ENCODE peak calls at places on chromosomes 1 and 21, in eight cellular contexts. C is astrocyte of the spinal cord, D is epithelial cell of esophagus, Y is esophagus squamous epithelium, J is aorta, T is transverse colon, K is Peyer's patch, P is IMR-90. V is an unnamed sample.

GRCh38 chr1:15848143-15848928 is 829 bp downstream of the SPEN start:
- DNase-seq in C (peak), K (peak), P (peak), T (peak), D (peak), J (peak), Y (no peak), V (peak)

GRCh38 chr1:1976031-1976430 is 27.6 kb downstream of the CFAP74 start:
- DNase-seq in K (no peak), Y (no peak), T (no peak), J (no peak), C (no peak), P (no peak), D (no peak), V (no peak)

GRCh38 chr1:158999301-159000069 is 10.2 kb upstream of the IFI16 start:
- DNase-seq in T (peak), D (peak), C (peak), P (peak), K (no peak), Y (no peak), J (peak), V (no peak)

GRCh38 chr1:87334351-87335174 is 5.9 kb downstream of the LMO4 start:
- DNase-seq in D (peak), C (peak), T (peak), K (no peak), Y (no peak), P (peak), J (no peak), V (no peak)

GRCh38 chr1:160128636-160129035 is 13.1 kb downstream of the ATP1A2 start:
- DNase-seq in Y (no peak), P (no peak), K (no peak), D (no peak), C (no peak), J (peak), T (no peak), V (no peak)

GRCh38 chr1:19036049-19036546 is 79.6 kb upstream of the IFFO2 start:
- DNase-seq in T (no peak), J (no peak), P (no peak), Y (no peak), C (peak), D (no peak), K (no peak), V (no peak)

GRCh38 chr1:117928881-117929339 is 511 bp downstream of the GDAP2 start:
- DNase-seq in T (peak), K (peak), Y (no peak), J (no peak), C (peak), P (peak), D (peak), V (no peak)

GRCh38 chr1:21069549-21069948 is 107.1 kb downstream of the EIF4G3 start:
- DNase-seq in K (no peak), Y (no peak), C (peak), J (no peak), P (peak), T (no peak), D (no peak), V (no peak)

GRCh38 chr1:36350659-36351171 is 27.3 kb upstream of the EVA1B start:
- DNase-seq in P (peak), C (peak), J (peak), Y (no peak), D (peak), T (no peak), K (no peak), V (no peak)

GRCh38 chr1:28971980-28972771 is 57.8 kb downstream of the EPB41 start:
- DNase-seq in K (no peak), J (no peak), D (peak), T (no peak), P (peak), C (peak), Y (no peak), V (no peak)

GRCh38 chr21:42878993-42879787 is at the start of gene WDR4:
- DNase-seq in D (peak), P (peak), T (peak), C (peak), K (peak), Y (peak), J (peak), V (peak)

GRCh38 chr1:66552829-66553228 is 18.9 kb downstream of the SGIP1 start:
- DNase-seq in Y (no peak), T (no peak), D (no peak), P (no peak), C (no peak), J (no peak), K (no peak), V (no peak)

GRCh38 chr1:22745675-22746585 is 35.3 kb downstream of the EPHB2 start:
- DNase-seq in D (peak), K (no peak), P (peak), T (peak), C (peak), J (no peak), Y (no peak), V (no peak)

GRCh38 chr1:42962641-42963377 is 4.1 kb upstream of the SLC2A1 start:
- DNase-seq in K (no peak), D (peak), T (no peak), C (peak), Y (no peak), P (peak), J (peak), V (no peak)

GRCh38 chr1:166627583-166627982 is 211.7 kb upstream of the POGK start:
- DNase-seq in T (no peak), D (peak), K (no peak), C (no peak), J (no peak), P (no peak), Y (no peak), V (no peak)

GRCh38 chr1:68954841-68955240 is 458.0 kb upstream of the DEPDC1 start:
- DNase-seq in P (no peak), D (peak), Y (no peak), J (no peak), C (peak), T (no peak), K (no peak), V (no peak)

GRCh38 chr1:94130851-94131595 is 10.1 kb upstream of the ABCA4 start:
- DNase-seq in C (peak), P (peak), D (peak), Y (no peak), J (no peak), K (no peak), T (no peak), V (no peak)

GRCh38 chr1:12341667-12342066 is 111.8 kb downstream of the VPS13D start:
- DNase-seq in T (no peak), J (no peak), K (no peak), P (no peak), C (no peak), Y (no peak), D (no peak), V (peak)

GRCh38 chr21:46425566-46425965 is 33.1 kb upstream of the DIP2A start:
- DNase-seq in K (peak), C (no peak), J (no peak), D (no peak), T (no peak), Y (no peak), P (no peak), V (peak)

GRCh38 chr1:23092447-23092846 is 73.2 kb downstream of the KDM1A start:
- DNase-seq in T (no peak), D (no peak), J (no peak), Y (no peak), C (no peak), K (no peak), P (no peak), V (no peak)

GRCh38 chr21:33023574-33024277 is 2.0 kb upstream of the OLIG2 start:
- DNase-seq in J (no peak), K (no peak), C (no peak), T (no peak), P (no peak), D (no peak), Y (no peak), V (no peak)

GRCh38 chr1:205698921-205699320 is 18.6 kb upstream of the SLC45A3 start:
- DNase-seq in T (no peak), D (no peak), J (no peak), P (no peak), Y (no peak), C (no peak), K (no peak), V (no peak)

GRCh38 chr1:185238447-185238846 is 78.6 kb downstream of the IVNS1ABP start:
- DNase-seq in C (peak), T (no peak), J (no peak), K (no peak), D (peak), P (peak), Y (no peak), V (no peak)

GRCh38 chr1:104195395-104195794 is 445.7 kb downstream of the AMY1C start:
- DNase-seq in T (no peak), K (no peak), P (no peak), D (peak), J (no peak), C (no peak), Y (no peak), V (no peak)

GRCh38 chr1:169484683-169485426 is 889 bp downstream of the SLC19A2 start:
- DNase-seq in D (peak), C (peak), P (peak), Y (no peak), K (peak), T (peak), J (peak), V (no peak)

GRCh38 chr1:64836792-64837191 is 91.9 kb downstream of the RAVER2 start:
- DNase-seq in P (no peak), C (no peak), T (no peak), D (no peak), Y (no peak), J (no peak), K (no peak), V (no peak)

GRCh38 chr1:43789604-43790288 is 82.4 kb downstream of the ST3GAL3 start:
- DNase-seq in T (no peak), K (no peak), Y (no peak), J (no peak), C (no peak), P (no peak), D (peak), V (peak)

GRCh38 chr1:84570436-84571149 is 3.6 kb downstream of the CTBS start:
- DNase-seq in P (peak), T (no peak), D (peak), C (peak), J (no peak), K (no peak), Y (no peak), V (no peak)

GRCh38 chr1:111101854-111102642 is 37.8 kb downstream of the DRAM2 start:
- DNase-seq in C (no peak), T (peak), K (no peak), J (no peak), D (peak), Y (no peak), P (no peak), V (no peak)

GRCh38 chr1:39261712-39262221 is 57.3 kb downstream of the MACF1 start:
- DNase-seq in D (peak), K (no peak), T (no peak), C (peak), P (peak), J (no peak), Y (no peak), V (no peak)

GRCh38 chr1:2019162-2019542 is at the start of gene GABRD:
- DNase-seq in T (no peak), J (no peak), C (no peak), D (peak), P (no peak), K (no peak), Y (no peak), V (no peak)

GRCh38 chr21:31546402-31547155 is 112.9 kb upstream of the SOD1 start:
- DNase-seq in K (no peak), Y (no peak), C (no peak), D (no peak), T (no peak), J (peak), P (no peak), V (no peak)

GRCh38 chr1:240878631-240879030 is 266.7 kb upstream of the GREM2 start:
- DNase-seq in K (no peak), T (no peak), Y (no peak), J (no peak), D (no peak), C (peak), P (no peak), V (no peak)

GRCh38 chr21:28719731-28720130 is 272.9 kb downstream of the LTN1 start:
- DNase-seq in K (no peak), P (no peak), Y (no peak), D (peak), J (no peak), T (no peak), C (no peak), V (no peak)

GRCh38 chr1:243261389-243261788 is 5.5 kb downstream of the SDCCAG8 start:
- DNase-seq in Y (no peak), C (peak), K (no peak), T (no peak), J (no peak), P (peak), D (no peak), V (no peak)

GRCh38 chr1:77220687-77221463 is 1.6 kb upstream of the PIGK start:
- DNase-seq in Y (no peak), D (peak), T (no peak), C (peak), K (no peak), J (no peak), P (peak), V (no peak)

GRCh38 chr1:43270421-43271095 is 775 bp downstream of the TMEM125 start:
- DNase-seq in C (no peak), Y (no peak), T (peak), D (peak), J (peak), P (no peak), K (peak), V (no peak)

GRCh38 chr1:63731117-63732043 is 42.4 kb upstream of the ROR1 start:
- DNase-seq in C (peak), J (no peak), Y (no peak), K (no peak), T (peak), P (peak), D (peak), V (no peak)

DNA sequence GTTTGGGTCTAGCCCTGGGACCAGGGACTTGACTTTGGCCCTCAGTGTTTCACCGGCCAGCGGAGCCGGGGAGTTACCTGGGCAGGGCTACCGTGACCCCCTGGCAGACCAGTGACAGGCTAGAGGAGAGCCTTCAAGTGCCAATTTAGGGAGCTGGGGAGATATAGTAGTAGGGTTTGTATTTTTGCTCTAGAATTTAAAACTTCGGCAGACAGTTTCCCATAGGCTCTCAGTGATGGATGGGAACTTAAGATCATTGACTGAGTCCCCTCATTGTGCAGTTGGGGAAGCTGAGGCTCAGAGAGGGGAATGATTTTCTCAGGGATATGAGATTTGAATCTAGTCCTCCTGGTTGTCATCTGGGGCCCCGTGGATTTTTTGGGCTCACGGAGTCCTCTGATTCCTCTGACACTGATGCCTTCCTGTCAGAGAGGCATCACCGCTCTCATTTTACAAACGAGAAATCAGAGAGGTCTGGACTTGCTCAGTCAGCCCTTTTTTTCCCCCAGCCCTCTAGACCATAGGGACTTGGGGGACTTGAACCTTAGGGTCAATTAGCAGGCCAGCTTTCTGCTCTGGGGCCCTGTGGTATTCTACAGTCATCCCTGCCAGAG is 58.3 kb upstream of the ACOT11 start:
- DNase-seq in C (no peak), D (no peak), K (no peak), T (no peak), P (no peak), J (no peak), Y (no peak), V (no peak)
- H3K4me3 ChIP-seq in C (no peak), D (no peak), K (peak), T (peak), P (no peak), J (no peak), Y (peak), V (peak)

DNA sequence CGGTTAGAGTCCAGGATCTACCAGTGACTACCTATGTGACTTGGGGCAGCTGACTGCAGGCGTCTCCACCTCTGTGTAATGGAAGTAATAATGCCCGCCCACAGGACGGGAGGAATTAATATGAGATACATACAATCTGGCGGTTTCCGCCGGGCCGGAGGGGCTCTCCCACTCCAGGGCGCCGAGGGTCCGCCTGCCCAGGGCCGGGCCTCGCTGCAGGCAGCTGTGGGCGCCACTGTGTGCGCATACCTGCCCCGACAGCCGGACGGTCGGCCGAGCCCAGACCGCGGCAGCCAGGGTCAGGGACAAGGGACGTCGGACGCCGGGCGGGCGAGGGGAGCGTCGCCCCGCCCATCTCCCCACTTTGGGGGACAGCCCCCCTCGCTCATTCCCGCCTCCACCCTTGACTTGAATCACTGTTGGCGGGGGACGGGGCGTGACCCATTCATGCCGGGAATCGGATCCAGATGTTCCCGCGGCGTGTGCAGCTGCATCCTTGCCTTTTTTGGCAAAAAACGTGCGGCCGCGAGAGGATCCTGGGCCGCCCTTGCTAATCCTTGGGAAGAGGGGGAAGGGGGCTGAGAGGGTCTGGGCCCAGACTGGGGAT is 6.1 kb upstream of the SF3A3 start:
- DNase-seq in T (peak), D (peak), J (peak), P (peak), K (peak), C (peak), Y (peak), V (no peak)
- H3K4me3 ChIP-seq in T (peak), D (peak), J (peak), P (peak), K (peak), C (peak), Y (peak), V (no peak)

DNA sequence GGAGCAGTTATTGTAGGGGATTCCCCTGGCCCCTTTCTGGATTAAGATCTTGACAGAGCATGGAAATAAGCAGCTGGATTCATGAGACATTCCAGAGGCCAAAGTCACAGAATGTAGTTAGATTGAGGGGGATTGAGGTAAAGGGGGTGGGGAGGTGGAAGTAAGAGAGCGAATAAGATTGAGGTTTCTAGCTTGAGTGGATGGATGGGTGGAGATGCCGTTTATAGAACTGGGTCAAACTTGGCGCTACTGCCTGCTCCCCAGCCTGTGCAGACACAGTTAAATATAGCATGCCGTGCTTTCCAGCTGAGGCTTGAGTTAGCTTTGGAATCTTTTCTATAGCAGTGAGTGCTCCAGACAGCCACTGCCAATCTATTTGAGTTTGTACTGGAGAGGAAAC is 85.6 kb downstream of the DYRK1A start:
- DNase-seq in K (no peak), T (no peak), P (peak), Y (no peak), D (no peak), C (peak), J (no peak), V (no peak)
- H3K4me3 ChIP-seq in K (no peak), T (no peak), P (no peak), Y (no peak), D (no peak), C (no peak), J (no peak), V (no peak)

DNA sequence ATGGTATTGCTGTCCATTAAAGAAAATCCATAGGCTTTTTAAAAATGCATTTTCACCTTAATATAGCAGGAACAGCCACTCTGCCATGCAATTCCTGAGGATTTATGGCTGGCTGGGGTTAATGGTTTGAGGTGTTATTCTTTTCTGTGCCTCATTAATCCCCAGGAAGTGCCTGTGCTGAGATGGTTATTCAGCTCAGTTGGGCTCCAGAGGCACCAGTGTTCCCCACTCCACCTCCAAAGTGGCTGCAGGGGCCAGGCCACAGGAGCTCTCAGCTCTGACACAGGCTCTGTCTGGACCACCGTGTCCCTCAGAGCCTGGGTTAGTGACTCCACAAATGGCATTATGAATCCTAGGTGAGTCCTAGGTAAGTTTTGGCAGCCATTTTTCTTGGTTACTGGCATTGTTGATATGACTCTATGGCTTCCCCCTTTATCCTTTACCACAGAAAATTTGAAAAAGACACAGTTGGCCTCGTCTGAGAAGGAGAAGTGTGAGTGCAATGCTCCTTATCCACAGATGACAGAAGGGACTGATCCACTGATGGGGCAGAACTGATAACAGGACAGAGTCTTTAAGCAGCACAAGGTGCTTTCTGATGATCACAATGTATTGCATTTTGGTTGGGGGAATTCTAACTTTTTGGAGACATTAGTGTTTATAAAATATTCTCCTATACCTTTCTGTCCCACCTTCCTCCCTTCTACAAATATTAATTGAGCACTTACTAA is 2.2 kb upstream of the PAPPA2 start:
- DNase-seq in P (no peak), J (no peak), T (no peak), C (no peak), K (no peak), Y (no peak), D (no peak), V (no peak)
- H3K4me3 ChIP-seq in P (no peak), J (no peak), T (no peak), C (no peak), K (no peak), Y (no peak), D (no peak), V (no peak)

GRCh38 chr1:246213036-246213435 is 294.0 kb downstream of the SMYD3 start:
- DNase-seq in Y (no peak), C (no peak), D (no peak), T (no peak), J (no peak), P (no peak), K (no peak), V (no peak)

GRCh38 chr1:246215505-246215893 is 291.6 kb downstream of the SMYD3 start:
- DNase-seq in T (no peak), Y (no peak), C (no peak), K (no peak), P (no peak), J (no peak), D (no peak), V (no peak)

GRCh38 chr1:246214708-246215504 is 292.2 kb downstream of the SMYD3 start:
- DNase-seq in K (no peak), D (peak), J (no peak), P (peak), C (peak), T (peak), Y (no peak), V (no peak)

GRCh38 chr1:246213502-246213901 is 293.6 kb downstream of the SMYD3 start:
- DNase-seq in T (no peak), D (no peak), K (no peak), P (no peak), J (no peak), C (no peak), Y (no peak), V (no peak)

DNA sequence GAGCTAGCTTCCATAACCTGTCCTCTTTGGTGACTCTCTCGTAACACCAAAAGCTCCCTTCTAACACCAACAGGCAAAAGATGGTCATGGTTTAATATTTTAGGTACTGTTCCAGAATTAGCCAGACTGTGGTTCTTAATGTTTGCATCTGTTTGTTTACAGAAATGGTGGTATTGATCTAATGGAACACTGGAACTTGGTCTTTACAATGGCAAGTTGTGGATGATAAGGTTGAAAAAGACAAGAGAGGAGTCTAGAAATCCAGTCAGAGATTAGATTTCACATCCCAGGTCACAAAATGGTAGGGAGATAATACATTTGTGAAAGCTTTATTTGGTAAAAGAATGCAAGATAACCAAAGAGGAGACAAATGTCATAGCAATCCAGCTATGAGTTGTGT is 293.1 kb downstream of the SMYD3 start:
- DNase-seq in P (no peak), T (no peak), K (no peak), Y (no peak), J (no peak), C (no peak), D (no peak), V (no peak)
- H3K4me3 ChIP-seq in P (no peak), T (no peak), K (no peak), Y (no peak), J (no peak), C (no peak), D (no peak), V (no peak)

V was measured in CD8-positive, alpha-beta memory T cell.